ENCODE peak calls at places on chromosomes 13 and 19, in five cellular contexts. One of them, this sample, is unnamed.

GRCh38 chr19:9406798-9407352 is 28.5 kb downstream of the ZNF266 start:
- DNase-seq in uterus: peak
- DNase-seq in lower leg skin: no peak
- DNase-seq in Peyer's patch: peak
- DNase-seq in ovary: peak
- DNase-seq in this sample: peak

GRCh38 chr19:24033962-24034342 is 53.0 kb upstream of the ZNF254 start:
- DNase-seq in uterus: peak
- DNase-seq in lower leg skin: peak
- DNase-seq in Peyer's patch: peak
- DNase-seq in ovary: peak
- DNase-seq in this sample: peak

GRCh38 chr13:46743191-46743590 is 53.8 kb downstream of the ESD start:
- DNase-seq in uterus: no peak
- DNase-seq in lower leg skin: no peak
- DNase-seq in Peyer's patch: no peak
- DNase-seq in ovary: no peak
- DNase-seq in this sample: no peak

GRCh38 chr13:109500146-109500773 is 286.1 kb downstream of the IRS2 start:
- DNase-seq in uterus: no peak
- DNase-seq in lower leg skin: no peak
- DNase-seq in Peyer's patch: no peak
- DNase-seq in ovary: peak
- DNase-seq in this sample: no peak

GRCh38 chr19:18021121-18021755 is 13.3 kb downstream of the ARRDC2 start:
- DNase-seq in uterus: peak
- DNase-seq in lower leg skin: peak
- DNase-seq in Peyer's patch: peak
- DNase-seq in ovary: no peak
- DNase-seq in this sample: peak

GRCh38 chr13:44052843-44053607 is 173.3 kb downstream of the LACC1 start:
- DNase-seq in uterus: peak
- DNase-seq in lower leg skin: no peak
- DNase-seq in Peyer's patch: no peak
- DNase-seq in ovary: peak
- DNase-seq in this sample: no peak

GRCh38 chr19:10961763-10962536 is 1.1 kb downstream of the SMARCA4 start:
- DNase-seq in uterus: no peak
- DNase-seq in lower leg skin: no peak
- DNase-seq in Peyer's patch: no peak
- DNase-seq in ovary: no peak
- DNase-seq in this sample: no peak

GRCh38 chr19:20660473-20660872 is 898 bp downstream of the ZNF626 start:
- DNase-seq in uterus: no peak
- DNase-seq in lower leg skin: no peak
- DNase-seq in Peyer's patch: no peak
- DNase-seq in ovary: peak
- DNase-seq in this sample: no peak

GRCh38 chr13:74134777-74135305 is 637 bp upstream of the KLF12 start:
- DNase-seq in uterus: peak
- DNase-seq in lower leg skin: no peak
- DNase-seq in Peyer's patch: peak
- DNase-seq in ovary: peak
- DNase-seq in this sample: peak

GRCh38 chr19:4014541-4015491 is 7.3 kb downstream of the PIAS4 start:
- DNase-seq in uterus: no peak
- DNase-seq in lower leg skin: no peak
- DNase-seq in Peyer's patch: no peak
- DNase-seq in ovary: no peak
- DNase-seq in this sample: no peak

GRCh38 chr19:48513289-48514122 is 1.9 kb upstream of the LMTK3 start:
- DNase-seq in uterus: peak
- DNase-seq in lower leg skin: peak
- DNase-seq in Peyer's patch: peak
- DNase-seq in ovary: no peak
- DNase-seq in this sample: peak
- TF ChIP-seq POLR2A in uterus: no peak
- TF ChIP-seq POLR2A in lower leg skin: no peak
- TF ChIP-seq POLR2A in Peyer's patch: no peak
- TF ChIP-seq POLR2A in ovary: no peak
- TF ChIP-seq POLR2A in this sample: no peak

GRCh38 chr19:45955905-45956608 is 17.6 kb downstream of the NOVA2 start:
- DNase-seq in uterus: peak
- DNase-seq in lower leg skin: peak
- DNase-seq in Peyer's patch: no peak
- DNase-seq in ovary: no peak
- DNase-seq in this sample: peak
- TF ChIP-seq POLR2A in uterus: no peak
- TF ChIP-seq POLR2A in lower leg skin: no peak
- TF ChIP-seq POLR2A in Peyer's patch: no peak
- TF ChIP-seq POLR2A in ovary: no peak
- TF ChIP-seq POLR2A in this sample: no peak

GRCh38 chr13:45105895-45106294 is 14.4 kb upstream of the GTF2F2 start:
- DNase-seq in uterus: no peak
- DNase-seq in lower leg skin: no peak
- DNase-seq in Peyer's patch: no peak
- DNase-seq in ovary: no peak
- DNase-seq in this sample: no peak

GRCh38 chr13:45107539-45107938 is 12.8 kb upstream of the GTF2F2 start:
- DNase-seq in uterus: no peak
- DNase-seq in lower leg skin: no peak
- DNase-seq in Peyer's patch: no peak
- DNase-seq in ovary: no peak
- DNase-seq in this sample: no peak

GRCh38 chr13:45113809-45114208 is 6.5 kb upstream of the GTF2F2 start:
- DNase-seq in uterus: no peak
- DNase-seq in lower leg skin: no peak
- DNase-seq in Peyer's patch: no peak
- DNase-seq in ovary: no peak
- DNase-seq in this sample: no peak

GRCh38 chr13:45104294-45104693 is 16.0 kb upstream of the GTF2F2 start:
- DNase-seq in uterus: no peak
- DNase-seq in lower leg skin: no peak
- DNase-seq in Peyer's patch: no peak
- DNase-seq in ovary: no peak
- DNase-seq in this sample: no peak

GRCh38 chr13:45108716-45109706 is 11.3 kb upstream of the GTF2F2 start:
- DNase-seq in uterus: no peak
- DNase-seq in lower leg skin: no peak
- DNase-seq in Peyer's patch: peak
- DNase-seq in ovary: no peak
- DNase-seq in this sample: no peak
- TF ChIP-seq POLR2A in uterus: no peak
- TF ChIP-seq POLR2A in lower leg skin: no peak
- TF ChIP-seq POLR2A in Peyer's patch: no peak
- TF ChIP-seq POLR2A in ovary: no peak
- TF ChIP-seq POLR2A in this sample: no peak

DNA sequence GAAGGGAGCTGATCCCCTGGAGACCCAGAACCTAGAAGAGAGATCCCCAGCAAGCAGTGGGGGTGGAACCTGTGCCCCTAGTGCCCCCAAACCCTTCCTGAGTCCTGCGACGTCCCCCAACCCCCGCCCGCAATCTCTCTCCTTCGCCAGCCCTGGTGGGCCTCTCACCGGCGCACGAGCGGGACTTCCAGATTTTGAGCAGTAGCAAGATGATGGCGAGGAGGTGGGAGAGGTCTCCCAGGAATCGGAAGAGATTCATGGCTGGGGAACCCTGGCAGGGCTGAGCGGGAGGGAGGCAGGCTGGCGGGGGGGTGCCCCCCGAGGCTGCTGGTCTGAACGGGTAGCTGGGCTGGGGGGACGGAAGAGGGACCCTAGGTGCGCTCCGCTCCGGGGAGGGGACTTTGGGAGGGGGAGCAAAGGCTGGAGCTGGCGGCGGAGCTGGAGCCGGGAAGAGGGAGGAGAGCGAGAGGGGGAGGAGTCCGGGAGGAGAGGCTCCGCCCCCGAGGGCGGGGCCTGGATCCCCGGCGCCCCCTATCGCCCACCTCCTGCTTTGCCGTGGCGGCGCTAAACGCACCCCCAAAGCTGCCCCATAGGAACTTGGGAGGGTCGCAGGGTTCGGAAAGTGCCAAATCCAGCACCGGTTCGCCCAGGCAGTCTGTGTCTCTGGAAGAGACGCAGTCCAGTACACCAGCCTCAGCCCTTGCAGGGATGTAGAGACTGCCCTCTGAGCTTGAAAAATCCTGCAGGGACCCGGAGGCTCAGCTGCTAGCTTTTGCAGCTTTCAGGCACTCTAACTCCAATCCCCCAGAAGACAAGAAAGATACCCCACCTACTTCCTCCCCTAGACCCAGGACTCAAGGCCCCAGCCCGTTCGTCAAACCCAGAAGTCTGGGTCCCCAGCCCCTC is at the start of gene KDELR1:
- DNase-seq in uterus: peak
- DNase-seq in lower leg skin: peak
- DNase-seq in Peyer's patch: peak
- DNase-seq in ovary: peak
- DNase-seq in this sample: no peak
- TF ChIP-seq POLR2A in uterus: peak
- TF ChIP-seq POLR2A in lower leg skin: no peak
- TF ChIP-seq POLR2A in Peyer's patch: peak
- TF ChIP-seq POLR2A in ovary: peak
- TF ChIP-seq POLR2A in this sample: no peak

This sample was measured in H54.